ENCODE peak calls at places on chromosomes 12 and 14, in ten cellular contexts. M, R, D, W, N, I, J, K, S and G are unnamed samples. For H3K4me1, the result is how much of the 10 kb centered on the place peaks cover.

GRCh38 chr12:85804663-85805062 is 31.5 kb downstream of the RASSF9 start:
- DNase-seq in M (no peak), R (no peak), D (no peak), W (no peak), N (no peak), I (no peak), J (no peak), K (no peak), S (no peak), G (no peak)

GRCh38 chr12:131046813-131047788 is 93.4 kb downstream of the ADGRD1 start:
- DNase-seq in M (no peak), R (peak), D (peak), W (no peak), N (no peak), I (no peak), J (no peak), K (no peak), S (peak), G (peak)

GRCh38 chr12:81080431-81080983 is 2.6 kb downstream of the ACSS3 start:
- DNase-seq in M (no peak), R (no peak), D (no peak), W (no peak), N (no peak), I (no peak), J (no peak), K (peak), S (no peak), G (no peak)

GRCh38 chr12:69170293-69170692 is 69.1 kb upstream of the CPSF6 start:
- DNase-seq in M (no peak), R (no peak), D (no peak), W (no peak), N (no peak), I (no peak), J (no peak), K (no peak), S (no peak), G (no peak)

GRCh38 chr12:104991565-104992128 is 5.5 kb downstream of the NOPCHAP1 start:
- DNase-seq in M (no peak), R (no peak), D (no peak), W (no peak), N (no peak), I (no peak), J (no peak), K (no peak), S (no peak), G (no peak)

GRCh38 chr12:49971141-49971540 is 1.6 kb upstream of the AQP6 start:
- DNase-seq in M (no peak), R (no peak), D (no peak), W (no peak), N (no peak), I (no peak), J (no peak), K (no peak), S (peak), G (no peak)

GRCh38 chr14:77022219-77022852 is 6.2 kb downstream of the IRF2BPL start:
- DNase-seq in M (no peak), R (no peak), D (no peak), W (no peak), N (no peak), I (peak), J (no peak), K (no peak), S (no peak), G (no peak)

GRCh38 chr14:53365516-53366130 is 212.5 kb upstream of the DDHD1 start:
- DNase-seq in M (no peak), R (no peak), D (no peak), W (no peak), N (no peak), I (no peak), J (no peak), K (no peak), S (no peak), G (no peak)

GRCh38 chr14:74754157-74754556 is 9.0 kb upstream of the YLPM1 start:
- DNase-seq in M (no peak), R (no peak), D (no peak), W (no peak), N (no peak), I (no peak), J (no peak), K (no peak), S (no peak), G (no peak)

GRCh38 chr14:102392506-102392905 is 29.8 kb downstream of the TECPR2 start:
- DNase-seq in M (no peak), R (no peak), D (no peak), W (no peak), N (no peak), I (no peak), J (no peak), K (no peak), S (no peak), G (no peak)

GRCh38 chr14:41805633-41806032 is 199.0 kb downstream of the LRFN5 start:
- DNase-seq in M (no peak), R (no peak), D (no peak), W (no peak), N (no peak), I (no peak), J (no peak), K (no peak), S (no peak), G (no peak)

GRCh38 chr14:74649673-74650072 is 37.6 kb upstream of the LTBP2 start:
- DNase-seq in M (no peak), R (no peak), D (no peak), W (no peak), N (no peak), I (no peak), J (no peak), K (no peak), S (no peak), G (no peak)

GRCh38 chr12:120468846-120469449 is 600 bp downstream of the SRSF9 start:
- DNase-seq in M (peak), R (peak), D (peak), W (peak), N (no peak), I (peak), J (peak), K (peak), S (peak), G (peak)

GRCh38 chr12:81365284-81365683 is 287.4 kb downstream of the ACSS3 start:
- DNase-seq in M (no peak), R (no peak), D (no peak), W (no peak), N (no peak), I (no peak), J (no peak), K (no peak), S (no peak), G (no peak)

GRCh38 chr12:9707864-9708808 is 24.8 kb downstream of the CLECL1 start:
- DNase-seq in M (peak), R (no peak), D (peak), W (peak), N (no peak), I (peak), J (no peak), K (peak), S (no peak), G (peak)

GRCh38 chr14:50910495-50911420 is 33.5 kb downstream of the PYGL start:
- DNase-seq in M (no peak), R (no peak), D (no peak), W (no peak), N (no peak), I (no peak), J (no peak), K (no peak), S (no peak), G (no peak)

GRCh38 chr12:57372233-57372632 is 58.6 kb downstream of the R3HDM2 start:
- DNase-seq in M (peak), R (no peak), D (no peak), W (peak), N (no peak), I (no peak), J (no peak), K (no peak), S (no peak), G (no peak)

GRCh38 chr12:13606290-13606689 is 375.1 kb downstream of the GRIN2B start:
- DNase-seq in M (no peak), R (no peak), D (no peak), W (no peak), N (no peak), I (no peak), J (no peak), K (no peak), S (no peak), G (no peak)

GRCh38 chr14:86575141-86575540 is 1045.2 kb downstream of the FLRT2 start:
- DNase-seq in M (no peak), R (no peak), D (no peak), W (no peak), N (no peak), I (no peak), J (no peak), K (no peak), S (no peak), G (no peak)

GRCh38 chr14:20610002-20610765 is 19.0 kb upstream of the RNASE12 start:
- DNase-seq in M (peak), R (peak), D (peak), W (peak), N (peak), I (peak), J (peak), K (peak), S (peak), G (peak)

GRCh38 chr12:108825205-108825950 is 32.0 kb downstream of the SSH1 start:
- DNase-seq in M (no peak), R (peak), D (no peak), W (no peak), N (no peak), I (no peak), J (no peak), K (no peak), S (no peak), G (no peak)

GRCh38 chr14:37185670-37186069 is 12.1 kb upstream of the MIPOL1 start:
- DNase-seq in M (no peak), R (no peak), D (no peak), W (no peak), N (no peak), I (no peak), J (no peak), K (no peak), S (no peak), G (no peak)

GRCh38 chr14:37187294-37187693 is 10.4 kb upstream of the MIPOL1 start:
- DNase-seq in M (no peak), R (no peak), D (no peak), W (no peak), N (no peak), I (no peak), J (no peak), K (no peak), S (no peak), G (no peak)

GRCh38 chr14:37181441-37181840 is 9.0 kb upstream of the SLC25A21 start:
- DNase-seq in M (no peak), R (no peak), D (no peak), W (no peak), N (no peak), I (no peak), J (no peak), K (no peak), S (no peak), G (no peak)

DNA sequence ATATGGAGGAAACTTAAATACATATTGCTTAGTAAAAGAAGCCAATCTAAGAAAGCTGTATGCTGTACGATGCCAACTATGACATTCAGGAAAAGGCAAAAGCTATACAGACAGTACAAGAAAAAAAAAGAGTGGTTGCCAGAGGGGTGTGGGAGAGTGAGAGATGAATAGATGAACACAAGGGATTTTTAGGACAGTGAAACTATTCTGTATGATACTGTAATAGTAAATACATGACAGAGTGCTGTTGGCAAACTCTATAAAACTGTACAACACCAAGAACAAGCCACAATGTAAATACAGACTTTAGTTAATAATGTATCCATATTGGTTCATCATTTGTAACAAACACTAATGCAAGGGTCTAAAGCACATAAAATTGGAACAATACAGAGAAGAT is 10.9 kb upstream of the MIPOL1 start:
- DNase-seq in M (no peak), R (no peak), D (no peak), W (no peak), N (no peak), I (no peak), J (no peak), K (no peak), S (no peak), G (no peak)
- H3K4me1 ChIP-seq in M (under half), R (under half), D (under half), W (under half), N (under half), I (under half), J (under half), K (under half), S (under half), G (under half)

DNA sequence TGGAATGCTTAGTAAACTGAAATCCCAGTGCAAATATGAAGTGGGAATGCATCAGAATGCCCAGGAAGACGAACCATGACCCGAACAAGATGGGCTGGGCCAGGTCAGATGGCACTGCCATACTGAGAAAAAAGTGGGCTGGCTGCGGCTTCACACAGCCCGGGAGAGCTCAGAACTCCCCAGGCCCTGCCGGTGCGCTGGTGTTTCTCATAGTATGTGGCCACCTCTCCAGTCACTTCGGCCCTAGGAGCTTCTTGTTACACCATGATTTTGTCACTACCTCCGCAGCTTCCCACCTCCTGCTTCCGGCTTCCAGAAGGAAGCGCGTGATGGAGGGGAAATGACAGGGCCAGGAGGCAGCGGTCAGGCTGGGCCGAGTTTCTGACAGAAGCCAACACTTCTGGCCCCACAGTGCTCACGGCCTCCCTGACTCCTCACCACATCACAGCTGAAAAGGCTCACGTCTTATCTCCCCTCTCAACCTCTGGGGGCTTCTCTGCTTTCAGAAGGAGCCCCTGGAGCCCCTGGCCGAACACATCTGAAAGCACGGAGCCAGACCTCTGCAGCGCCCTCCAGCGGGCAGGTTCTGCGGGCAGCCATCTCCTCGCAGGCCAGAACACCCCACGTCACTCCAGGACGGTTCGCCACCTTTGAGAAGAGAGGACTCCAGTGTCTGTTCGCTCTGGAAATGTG is 30.7 kb downstream of the DAD1 start:
- DNase-seq in M (no peak), R (no peak), D (no peak), W (no peak), N (no peak), I (no peak), J (no peak), K (no peak), S (no peak), G (no peak)
- TF ChIP-seq CTCF in M (no peak), R (no peak), D (no peak), W (no peak), N (no peak), I (no peak), J (no peak), K (no peak), S (no peak), G (no peak)

GRCh38 chr12:124917135-124917840 is 2.8 kb upstream of the UBC start:
- DNase-seq in M (peak), R (peak), D (peak), W (peak), N (peak), I (peak), J (peak), K (peak), S (peak), G (peak)
- TF ChIP-seq POLR2A in M (no peak), R (peak), D (peak), W (no peak), N (peak), I (peak), J (peak), K (peak), S (peak), G (peak)

GRCh38 chr12:25323774-25324086 is 73.0 kb upstream of the KRAS start:
- DNase-seq in M (no peak), R (no peak), D (no peak), W (no peak), N (no peak), I (no peak), J (no peak), K (no peak), S (no peak), G (no peak)
- H3K4me1 ChIP-seq in M (under half), R (under half), D (under half), W (under half), N (under half), I (under half), J (under half), K (under half), S (under half), G (under half)

GRCh38 chr12:89828575-89828974 is 119.9 kb upstream of the ATP2B1 start:
- DNase-seq in M (no peak), R (no peak), D (no peak), W (no peak), N (no peak), I (no peak), J (no peak), K (no peak), S (no peak), G (no peak)

GRCh38 chr12:89824822-89825221 is 116.2 kb upstream of the ATP2B1 start:
- DNase-seq in M (no peak), R (no peak), D (no peak), W (no peak), N (no peak), I (no peak), J (no peak), K (no peak), S (no peak), G (no peak)

GRCh38 chr12:89826468-89826867 is 117.8 kb upstream of the ATP2B1 start:
- DNase-seq in M (no peak), R (no peak), D (no peak), W (no peak), N (no peak), I (no peak), J (no peak), K (no peak), S (no peak), G (no peak)

GRCh38 chr12:89827592-89827991 is 119.0 kb upstream of the ATP2B1 start:
- DNase-seq in M (no peak), R (no peak), D (no peak), W (no peak), N (no peak), I (no peak), J (no peak), K (no peak), S (no peak), G (no peak)

DNA sequence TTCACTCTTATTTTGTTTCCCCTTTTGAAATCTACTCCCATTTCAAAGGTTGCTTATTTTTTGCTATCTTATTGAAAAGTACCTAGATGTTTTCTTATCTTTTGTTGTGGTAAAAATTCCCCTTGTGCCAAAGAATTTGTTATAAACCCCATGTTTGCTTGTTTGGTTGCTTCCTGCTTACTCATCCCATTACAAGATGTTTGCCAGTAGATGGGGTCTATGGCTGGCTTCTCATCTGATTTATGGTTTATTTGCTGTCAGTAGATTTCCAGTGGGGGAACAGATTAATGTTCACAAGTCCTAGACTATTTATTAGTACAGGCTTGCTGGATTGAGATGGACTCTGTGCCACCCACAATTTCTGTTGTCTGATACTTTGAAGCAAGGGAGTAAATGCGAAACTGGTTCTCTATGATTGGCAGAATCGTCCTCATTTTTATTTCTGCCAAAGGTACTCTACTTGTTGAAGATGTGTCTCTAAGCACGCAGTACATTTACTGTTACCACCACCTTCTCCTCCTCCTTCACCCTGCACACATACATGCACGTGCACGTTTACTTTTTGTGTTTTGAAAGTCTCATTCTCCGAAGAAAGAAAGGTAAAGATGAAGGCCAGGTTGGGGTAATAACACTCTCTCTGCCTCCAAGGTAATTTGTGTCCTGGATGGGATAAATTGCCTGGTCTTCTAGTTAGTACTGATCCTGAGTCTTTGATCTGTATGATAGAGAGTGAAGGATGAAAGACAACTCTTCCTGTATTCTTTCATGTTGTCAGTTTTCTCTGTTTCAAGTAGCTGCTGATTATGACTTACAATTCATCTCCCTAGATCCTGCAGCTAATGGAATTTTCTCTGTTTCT is 117.2 kb upstream of the ATP2B1 start:
- DNase-seq in M (peak), R (no peak), D (no peak), W (no peak), N (no peak), I (no peak), J (no peak), K (no peak), S (no peak), G (no peak)
- TF ChIP-seq CTCF in M (peak), R (no peak), D (no peak), W (no peak), N (no peak), I (no peak), J (no peak), K (no peak), S (no peak), G (no peak)

DNA sequence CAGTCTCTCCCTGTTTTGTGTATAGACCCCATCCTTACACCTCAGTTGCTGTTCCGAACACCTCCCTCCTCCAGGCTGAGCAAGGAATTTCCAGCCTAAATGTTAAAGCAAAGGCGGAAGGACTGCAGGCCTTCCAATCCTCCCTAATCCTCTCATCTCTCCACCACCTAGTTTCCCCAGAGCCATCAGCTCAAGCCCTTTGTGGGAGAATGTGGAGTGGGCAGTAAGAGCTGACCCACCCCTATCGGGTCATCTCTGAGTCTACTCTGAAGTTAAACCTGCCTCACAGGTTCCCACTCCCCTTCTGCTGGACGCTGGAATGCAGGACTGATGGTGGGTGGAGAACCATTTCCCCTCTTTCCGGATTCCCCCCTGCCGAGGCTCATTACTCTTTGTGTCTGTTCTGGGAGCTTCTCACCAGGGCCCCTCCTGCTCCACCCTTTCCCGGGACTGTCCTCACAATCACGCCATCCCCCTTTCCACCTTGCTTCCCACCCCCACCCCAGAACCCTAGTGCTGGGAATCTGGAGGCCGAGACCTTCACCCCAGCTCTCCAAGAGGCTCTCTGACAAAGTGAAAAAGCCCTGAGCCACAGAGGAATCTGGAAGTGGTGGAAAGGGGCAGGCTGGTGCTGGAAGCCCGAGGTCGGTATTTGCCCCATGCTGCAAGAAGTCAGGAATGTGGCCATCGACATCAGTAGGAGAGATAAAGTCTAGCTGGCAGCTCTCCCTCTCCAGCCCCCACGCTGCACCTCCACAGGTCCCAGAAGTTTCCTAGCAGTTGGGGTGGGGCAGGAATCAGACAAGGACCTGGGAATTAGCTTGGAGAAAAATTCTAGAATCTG is 3.3 kb upstream of the KRT18 start:
- DNase-seq in M (no peak), R (peak), D (peak), W (peak), N (no peak), I (peak), J (no peak), K (no peak), S (no peak), G (peak)
- TF ChIP-seq POLR2A in M (peak), R (no peak), D (peak), W (no peak), N (no peak), I (no peak), J (no peak), K (no peak), S (no peak), G (peak)

DNA sequence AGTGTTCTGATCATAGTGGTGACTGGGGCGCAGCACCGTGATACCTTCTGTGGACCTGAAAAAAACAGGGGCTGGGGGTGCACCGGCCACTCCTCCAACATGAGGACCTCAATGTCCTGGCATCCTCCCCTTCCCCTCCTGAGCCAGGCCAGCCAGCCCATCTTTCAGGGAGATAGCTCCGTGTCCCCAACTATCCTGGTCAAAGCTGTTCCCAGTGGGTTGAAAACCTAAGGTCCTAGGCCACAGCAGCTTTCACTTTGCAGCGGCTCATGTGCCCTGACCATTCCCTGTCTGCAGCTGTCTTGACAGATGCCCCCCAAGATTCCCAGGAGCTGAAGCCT is 75.7 kb downstream of the BCL11B start:
- DNase-seq in M (no peak), R (no peak), D (no peak), W (no peak), N (no peak), I (no peak), J (no peak), K (no peak), S (no peak), G (no peak)
- H3K4me1 ChIP-seq in M (under half), R (under half), D (under half), W (under half), N (under half), I (under half), J (under half), K (under half), S (under half), G (under half)